ENCODE peak calls at places on chromosomes 2 and 18, in four cellular contexts. Q is IMR-90, R is K562, B is GM12878. W is an unnamed sample.

GRCh38 chr2:83665894-83666293 is 793.2 kb downstream of the SUCLG1 start:
- DNase-seq in Q (peak), R (no peak), B (no peak), W (peak)

GRCh38 chr2:52976132-52976949 is 791.3 kb upstream of the CHAC2 start:
- DNase-seq in Q (peak), R (no peak), B (no peak), W (peak)

GRCh38 chr2:46275995-46276394 is 21.2 kb upstream of the EPAS1 start:
- DNase-seq in Q (no peak), R (no peak), B (no peak), W (peak)

GRCh38 chr2:54212456-54212855 is 43.6 kb downstream of the TSPYL6 start:
- DNase-seq in Q (peak), R (no peak), B (no peak), W (no peak)

GRCh38 chr2:216279459-216279858 is 92.8 kb downstream of the MARCHF4 start:
- DNase-seq in Q (peak), R (no peak), B (no peak), W (no peak)

GRCh38 chr2:197908940-197909339 is 104.5 kb downstream of the PLCL1 start:
- DNase-seq in Q (peak), R (no peak), B (no peak), W (no peak)

GRCh38 chr2:236972491-236973379 is 113.0 kb upstream of the COPS8 start:
- DNase-seq in Q (peak), R (no peak), B (no peak), W (no peak)

GRCh38 chr2:144357623-144358400 is 162.1 kb downstream of the ZEB2 start:
- DNase-seq in Q (peak), R (peak), B (peak), W (peak)

GRCh38 chr2:121044412-121044811 is 240.6 kb downstream of the TFCP2L1 start:
- DNase-seq in Q (no peak), R (no peak), B (no peak), W (no peak)

GRCh38 chr2:101617786-101618185 is 79.7 kb upstream of the MAP4K4 start:
- DNase-seq in Q (peak), R (no peak), B (no peak), W (no peak)

GRCh38 chr2:239396881-239397681 is 3.7 kb downstream of the HDAC4 start:
- DNase-seq in Q (no peak), R (no peak), B (no peak), W (no peak)

GRCh38 chr2:210707900-210708299 is 151.5 kb downstream of the CPS1 start:
- DNase-seq in Q (no peak), R (no peak), B (no peak), W (no peak)

GRCh38 chr2:147628971-147629421 is 215.8 kb upstream of the ACVR2A start:
- DNase-seq in Q (no peak), R (no peak), B (no peak), W (no peak)

GRCh38 chr18:10035306-10035991 is 121.6 kb downstream of the VAPA start:
- DNase-seq in Q (no peak), R (no peak), B (no peak), W (no peak)

GRCh38 chr18:49225160-49225559 is 235.3 kb downstream of the DYM start:
- DNase-seq in Q (peak), R (no peak), B (no peak), W (peak)

GRCh38 chr2:2901384-2902345 is 476.0 kb downstream of the EIPR1 start:
- DNase-seq in Q (no peak), R (no peak), B (peak), W (no peak)

GRCh38 chr2:19355931-19356544 is 2.4 kb downstream of the OSR1 start:
- DNase-seq in Q (peak), R (peak), B (no peak), W (no peak)

GRCh38 chr2:24825883-24826800 is 32.9 kb downstream of the CENPO start:
- DNase-seq in Q (no peak), R (no peak), B (no peak), W (peak)

GRCh38 chr2:47083886-47084682 is 71.0 kb downstream of the STPG4 start:
- DNase-seq in Q (no peak), R (no peak), B (no peak), W (no peak)

GRCh38 chr2:11118761-11119160 is 36.5 kb upstream of the SLC66A3 start:
- DNase-seq in Q (peak), R (no peak), B (no peak), W (no peak)

GRCh38 chr18:43720036-43720435 is 442.7 kb upstream of the SYT4 start:
- DNase-seq in Q (no peak), R (no peak), B (no peak), W (no peak)

GRCh38 chr2:167935803-167936110 is 311.6 kb downstream of the STK39 start:
- DNase-seq in Q (no peak), R (no peak), B (no peak), W (no peak)

GRCh38 chr2:25938345-25938744 is 44.0 kb downstream of the KIF3C start:
- DNase-seq in Q (no peak), R (no peak), B (no peak), W (no peak)
- TF ChIP-seq FOS in Q (no peak), R (no peak), B (no peak), W (no peak)

DNA sequence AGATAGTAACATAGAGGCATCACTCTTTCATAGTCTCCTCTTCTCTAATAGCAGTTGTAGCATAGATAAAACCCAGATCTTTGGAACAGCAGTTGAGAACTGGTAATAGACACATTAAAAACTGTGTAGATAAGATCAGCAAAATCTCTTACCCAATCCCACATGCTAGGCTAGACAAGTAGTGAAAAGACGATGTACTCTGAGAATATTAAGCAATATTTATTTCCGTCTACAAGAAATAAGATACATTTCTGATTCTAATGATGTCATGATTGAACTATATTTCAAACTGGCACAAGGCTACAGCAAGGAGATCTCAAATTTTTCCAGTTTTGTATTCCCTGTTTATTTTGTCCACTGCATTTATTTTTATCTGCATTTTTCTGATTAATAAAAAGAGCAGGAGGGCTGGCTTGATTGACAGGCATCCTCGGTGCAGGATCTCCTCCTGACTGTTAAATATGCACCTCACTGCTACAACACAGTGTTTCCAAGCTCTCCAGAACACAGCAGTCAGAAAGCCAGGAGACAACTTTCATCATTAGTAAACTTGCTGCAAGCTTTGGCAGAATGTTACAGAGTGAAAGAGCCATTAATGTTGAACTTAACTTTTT is 73.3 kb upstream of the ATIC start:
- DNase-seq in Q (no peak), R (no peak), B (no peak), W (no peak)
- TF ChIP-seq FOS in Q (no peak), R (no peak), B (no peak), W (no peak)

GRCh38 chr18:50287028-50287440 is 458 bp downstream of the CXXC1 start:
- DNase-seq in Q (no peak), R (peak), B (no peak), W (no peak)
- TF ChIP-seq FOS in Q (no peak), R (no peak), B (no peak), W (no peak)

GRCh38 chr18:26327062-26327461 is 100.8 kb downstream of the TAF4B start:
- DNase-seq in Q (no peak), R (no peak), B (no peak), W (no peak)
- TF ChIP-seq FOS in Q (no peak), R (no peak), B (no peak), W (no peak)

DNA sequence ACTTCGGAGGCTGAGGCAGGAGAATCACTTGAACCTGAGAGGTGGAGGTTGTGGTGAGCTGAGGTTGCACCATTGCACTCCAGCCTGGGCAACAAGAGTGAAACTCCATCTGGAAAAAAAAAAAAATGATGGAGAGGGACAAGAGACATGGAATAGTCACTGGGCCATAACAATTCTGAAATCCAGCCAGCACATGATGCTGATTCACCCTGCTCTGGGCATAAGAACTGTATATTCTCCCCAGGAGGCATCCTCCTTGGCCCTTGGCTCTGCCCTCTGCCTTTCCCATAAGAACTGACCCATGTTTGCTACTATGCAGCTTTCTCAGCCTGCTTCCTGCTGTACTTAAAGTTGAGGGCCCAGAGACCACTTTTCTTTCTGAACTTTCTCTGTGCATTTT is 297.7 kb downstream of the GBX2 start:
- DNase-seq in Q (no peak), R (no peak), B (no peak), W (no peak)
- TF ChIP-seq FOS in Q (no peak), R (no peak), B (no peak), W (no peak)

DNA sequence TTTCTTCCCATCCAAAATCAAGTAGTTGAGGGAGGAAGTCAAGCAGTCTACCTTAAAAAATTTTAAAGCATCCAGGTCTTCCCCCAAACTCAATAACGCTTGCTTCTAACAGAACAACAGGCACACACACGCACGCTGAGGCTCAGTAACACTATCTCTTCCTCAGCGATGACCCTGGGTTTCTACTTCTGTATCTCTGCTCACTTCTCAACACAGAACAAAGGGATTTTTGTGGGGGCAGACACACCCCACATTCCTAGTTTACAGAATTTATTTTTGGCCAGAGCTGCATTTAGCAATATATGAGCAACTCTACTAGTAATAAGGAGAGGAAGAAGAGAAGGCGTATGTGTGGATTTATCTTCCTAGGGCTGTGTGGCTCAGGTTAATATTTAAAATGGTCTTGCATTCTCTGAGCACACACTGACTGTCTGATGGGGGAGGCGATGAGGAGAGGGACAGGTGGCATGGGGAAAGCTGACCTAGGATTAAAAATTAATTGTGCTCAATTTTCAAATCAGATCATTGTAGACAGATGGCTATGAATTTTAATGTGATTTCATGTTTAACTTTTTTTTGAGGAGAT is 71.3 kb upstream of the PPM1B start:
- DNase-seq in Q (no peak), R (no peak), B (no peak), W (no peak)
- TF ChIP-seq FOS in Q (no peak), R (no peak), B (no peak), W (no peak)

W was measured in endothelial cell of umbilical vein.